ENCODE peak calls at places on chromosomes 12 and 14, in ten cellular contexts. O is MM.1S, U is upper lobe of right lung, W is K562, N is A549, E is heart right ventricle, S is stomach, T is esophagus muscularis mucosa, D is HCT116, M is left ventricle myocardium inferior. F is an unnamed sample.

GRCh38 chr12:65343801-65344200 is 65.3 kb downstream of the MSRB3 start:
- DNase-seq in N (no peak), D (no peak), M (no peak), S (no peak), U (no peak), W (no peak), E (no peak), T (no peak), O (no peak), F (no peak)

GRCh38 chr14:31286456-31287293 is 79.1 kb upstream of the HECTD1 start:
- DNase-seq in D (peak), W (peak), U (no peak), S (no peak), O (no peak), N (peak), T (no peak), M (no peak), E (no peak), F (no peak)

GRCh38 chr12:30939234-30939633 is 12.7 kb downstream of the TSPAN11 start:
- DNase-seq in S (no peak), M (no peak), W (no peak), O (peak), N (no peak), E (no peak), D (no peak), U (no peak), T (no peak), F (no peak)

GRCh38 chr12:120037851-120038250 is 48.8 kb downstream of the BICDL1 start:
- DNase-seq in O (no peak), S (no peak), T (no peak), W (no peak), N (no peak), M (no peak), D (no peak), E (no peak), U (no peak), F (no peak)

GRCh38 chr12:124543591-124544310 is 23.7 kb downstream of the NCOR2 start:
- DNase-seq in S (no peak), M (no peak), N (no peak), T (no peak), U (no peak), D (no peak), W (no peak), E (no peak), O (no peak), F (no peak)

GRCh38 chr12:29103539-29103974 is 45.5 kb upstream of the FAR2 start:
- DNase-seq in M (no peak), T (no peak), U (no peak), N (no peak), D (no peak), W (no peak), E (no peak), O (peak), S (no peak), F (no peak)

GRCh38 chr14:64756712-64757111 is 52.5 kb downstream of the PLEKHG3 start:
- DNase-seq in O (no peak), M (no peak), D (no peak), N (no peak), S (no peak), W (no peak), U (no peak), T (no peak), E (no peak), F (no peak)

GRCh38 chr12:32102234-32102633 is 4.4 kb upstream of the BICD1 start:
- DNase-seq in W (no peak), U (no peak), T (no peak), O (no peak), E (no peak), N (no peak), S (no peak), D (no peak), M (no peak), F (no peak)

GRCh38 chr14:57987051-57987450 is 121.2 kb upstream of the SLC35F4 start:
- DNase-seq in E (no peak), T (peak), S (no peak), U (no peak), D (no peak), M (no peak), N (no peak), W (no peak), O (no peak), F (no peak)

GRCh38 chr14:32900602-32901001 is 38.1 kb upstream of the NPAS3 start:
- DNase-seq in T (no peak), O (no peak), U (no peak), M (no peak), D (no peak), W (no peak), S (no peak), E (no peak), N (no peak), F (no peak)

GRCh38 chr12:95318071-95318545 is 100.5 kb downstream of the VEZT start:
- DNase-seq in O (no peak), E (no peak), U (no peak), S (no peak), T (no peak), M (no peak), W (no peak), N (peak), D (no peak), F (peak)

GRCh38 chr12:117134059-117134458 is 34.8 kb upstream of the TESC start:
- DNase-seq in E (no peak), D (no peak), O (peak), S (no peak), N (no peak), W (no peak), U (no peak), T (no peak), M (no peak), F (no peak)

GRCh38 chr12:42741771-42742510 is 152.4 kb upstream of the PRICKLE1 start:
- DNase-seq in D (no peak), O (no peak), E (no peak), S (no peak), T (no peak), N (no peak), U (no peak), M (no peak), W (no peak), F (no peak)

GRCh38 chr12:26400627-26401026 is 205.3 kb downstream of the SSPN start:
- DNase-seq in T (no peak), O (no peak), D (no peak), E (no peak), N (no peak), M (no peak), S (no peak), U (no peak), W (no peak), F (no peak)

GRCh38 chr12:9039397-9039977 is 50.1 kb downstream of the KLRG1 start:
- DNase-seq in M (no peak), W (peak), T (no peak), N (peak), D (peak), E (no peak), O (peak), U (no peak), S (no peak), F (no peak)

GRCh38 chr14:75697918-75698317 is 36.9 kb downstream of the TTLL5 start:
- DNase-seq in M (no peak), D (no peak), E (no peak), U (no peak), N (no peak), T (no peak), W (no peak), O (no peak), S (no peak), F (no peak)

GRCh38 chr12:99960312-99960711 is 24.4 kb downstream of the ANKS1B start:
- DNase-seq in T (no peak), W (no peak), E (no peak), D (no peak), S (no peak), N (no peak), O (no peak), M (no peak), U (no peak), F (no peak)

GRCh38 chr12:30416631-30417030 is 279.0 kb downstream of the IPO8 start:
- DNase-seq in M (no peak), D (no peak), S (no peak), E (no peak), W (no peak), N (no peak), O (no peak), T (no peak), U (no peak), F (peak)

GRCh38 chr12:117294206-117294605 is 67.2 kb downstream of the NOS1 start:
- DNase-seq in E (no peak), S (no peak), W (peak), D (no peak), N (no peak), T (no peak), U (no peak), M (no peak), O (no peak), F (no peak)

GRCh38 chr12:112464605-112465004 is 45.9 kb downstream of the PTPN11 start:
- DNase-seq in O (no peak), E (no peak), D (no peak), N (no peak), S (no peak), T (no peak), W (no peak), U (no peak), M (no peak), F (no peak)

GRCh38 chr12:18751866-18752265 is 13.9 kb downstream of the CAPZA3 start:
- DNase-seq in E (no peak), O (no peak), T (no peak), S (no peak), D (no peak), M (no peak), W (no peak), U (no peak), N (no peak), F (no peak)

DNA sequence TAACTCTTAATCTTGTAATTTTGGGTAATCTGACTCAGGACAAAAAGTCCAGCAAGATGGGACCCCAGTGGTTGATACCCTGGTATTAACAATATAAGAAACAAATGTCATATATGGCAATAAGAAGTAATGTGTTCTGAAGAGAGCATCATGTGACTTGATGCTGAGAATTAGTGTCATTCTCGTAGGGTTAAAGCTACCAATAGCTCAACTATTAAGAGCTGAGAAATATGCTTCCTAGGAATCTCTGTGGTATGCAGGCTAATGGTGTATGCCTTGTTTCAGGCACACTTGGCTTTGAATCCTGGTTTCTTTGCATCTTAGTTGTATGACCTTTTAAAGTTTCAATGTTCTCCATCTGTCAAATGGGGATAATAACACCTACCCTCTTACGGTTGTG is 9.1 kb downstream of the MYRFL start:
- DNase-seq in U (no peak), E (no peak), O (no peak), W (no peak), S (no peak), N (no peak), M (no peak), T (no peak), D (no peak), F (no peak)
- H3K27ac ChIP-seq in U (no peak), E (no peak), O (no peak), W (no peak), S (no peak), N (no peak), M (no peak), T (no peak), D (no peak), F (no peak)

GRCh38 chr14:95073947-95074346 is 83.4 kb downstream of the DICER1 start:
- DNase-seq in E (no peak), W (no peak), S (no peak), T (no peak), N (no peak), U (no peak), D (no peak), O (no peak), M (no peak), F (no peak)
- H3K27ac ChIP-seq in E (no peak), W (no peak), S (no peak), T (no peak), N (no peak), U (no peak), D (no peak), O (no peak), M (no peak), F (no peak)

GRCh38 chr12:57106021-57106708 is 5.0 kb downstream of the STAT6 start:
- DNase-seq in T (no peak), E (no peak), N (no peak), M (no peak), U (no peak), S (peak), W (no peak), O (no peak), D (no peak), F (no peak)
- H3K27ac ChIP-seq in T (no peak), E (no peak), N (no peak), M (no peak), U (no peak), S (no peak), W (no peak), O (no peak), D (no peak), F (no peak)

DNA sequence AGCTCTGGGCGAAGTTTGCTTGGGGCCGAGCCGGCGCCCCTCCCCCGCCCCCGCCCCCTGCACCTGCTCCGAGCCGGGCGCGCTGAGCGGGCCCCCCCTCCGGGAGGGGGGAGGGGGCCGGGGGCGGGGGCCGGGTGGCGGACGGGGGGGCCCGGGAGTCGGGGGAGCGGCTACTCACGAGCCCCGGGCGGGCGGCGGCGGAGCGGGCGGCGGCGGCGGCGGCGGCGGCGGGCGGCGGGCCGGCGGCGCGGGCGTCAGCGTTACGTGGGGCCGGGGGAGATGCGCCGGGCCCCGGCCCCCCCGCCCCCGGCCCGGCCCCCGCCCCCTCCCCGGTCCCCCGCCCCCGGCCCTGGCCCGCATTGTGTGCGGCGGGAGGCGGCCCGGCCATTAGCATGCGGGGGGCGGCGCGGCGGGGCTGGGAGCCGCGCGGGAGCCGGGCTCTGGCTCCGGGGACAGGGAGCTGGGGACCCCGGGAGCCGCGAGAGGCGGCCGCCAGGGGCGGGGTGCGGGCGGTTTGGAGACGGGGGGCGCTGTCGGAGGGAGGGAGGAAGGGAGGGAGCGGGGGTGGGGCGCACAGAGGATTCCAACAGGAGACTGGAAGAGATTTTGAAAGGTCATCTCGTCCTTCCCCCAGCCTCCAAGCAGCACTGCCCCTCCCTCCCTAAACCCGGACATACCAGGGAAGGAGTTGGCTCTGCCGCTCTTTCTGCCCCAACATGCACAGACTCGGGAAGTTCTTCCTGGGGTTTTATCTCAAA is at the start of gene ZNF219:
- DNase-seq in O (no peak), T (no peak), N (peak), D (no peak), M (peak), U (peak), S (peak), E (peak), W (peak), F (no peak)
- H3K27ac ChIP-seq in O (no peak), T (peak), N (peak), D (no peak), M (peak), U (peak), S (peak), E (peak), W (peak), F (peak)

DNA sequence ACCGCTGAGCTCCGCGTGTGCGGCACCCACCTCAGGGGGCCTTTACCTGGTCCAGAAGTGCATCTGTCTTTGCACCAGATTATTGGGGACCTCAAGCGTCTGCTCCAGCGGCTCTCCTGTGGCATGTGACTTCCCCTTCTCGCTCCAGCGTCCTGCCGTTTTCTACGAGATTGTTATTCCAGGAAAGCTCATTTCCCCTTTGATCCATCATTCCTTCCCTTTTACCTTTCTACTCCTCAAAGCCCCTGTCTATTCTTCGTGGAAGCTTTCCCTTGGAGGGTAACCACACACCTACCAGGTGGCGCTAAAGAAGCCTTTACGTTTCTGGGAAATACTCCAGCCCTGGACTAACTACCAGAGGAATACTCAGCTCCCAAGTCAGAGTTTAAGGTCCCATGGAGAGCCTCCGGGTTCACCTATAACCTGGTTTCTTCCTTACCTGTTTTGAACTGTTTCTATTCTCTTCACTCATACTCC is 1.5 kb downstream of the FKBP4 start:
- DNase-seq in T (no peak), D (no peak), W (peak), M (no peak), S (no peak), O (no peak), E (no peak), U (no peak), N (peak), F (no peak)
- H3K27ac ChIP-seq in T (peak), D (peak), W (peak), M (peak), S (peak), O (no peak), E (peak), U (peak), N (peak), F (peak)

GRCh38 chr12:27550653-27550975 is 26.6 kb downstream of the PPFIBP1 start:
- DNase-seq in S (no peak), E (no peak), M (no peak), O (no peak), D (no peak), W (no peak), T (no peak), N (no peak), U (no peak), F (no peak)
- H3K27ac ChIP-seq in S (peak), E (peak), M (peak), O (no peak), D (peak), W (no peak), T (no peak), N (peak), U (peak), F (peak)

GRCh38 chr12:91722072-91722471 is 423.6 kb downstream of the BTG1 start:
- DNase-seq in S (no peak), E (no peak), N (no peak), M (no peak), W (no peak), U (no peak), O (no peak), D (no peak), T (no peak), F (peak)

GRCh38 chr12:91717804-91718203 is 427.8 kb downstream of the BTG1 start:
- DNase-seq in U (no peak), D (no peak), O (no peak), M (no peak), E (no peak), W (no peak), S (no peak), N (no peak), T (no peak), F (no peak)

DNA sequence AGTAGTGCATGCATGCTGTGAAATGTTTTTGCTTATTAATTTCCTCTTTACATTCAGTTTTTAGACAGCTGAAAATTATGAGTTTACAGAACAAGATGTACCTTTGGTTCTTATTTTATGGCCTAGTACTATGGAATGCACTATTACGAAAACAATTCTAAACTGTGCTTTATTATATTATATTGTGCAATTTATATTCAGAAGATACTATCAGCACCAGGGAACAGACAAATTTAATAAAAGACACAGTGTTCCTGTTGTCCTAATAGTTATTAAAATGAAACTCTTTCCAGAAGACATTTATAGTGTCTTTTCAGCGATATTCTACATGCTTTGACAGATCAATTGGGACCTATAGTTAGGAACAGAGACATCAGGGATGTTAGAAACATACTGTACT is 427.3 kb downstream of the BTG1 start:
- DNase-seq in W (no peak), M (no peak), U (no peak), D (no peak), T (no peak), E (no peak), O (no peak), N (no peak), S (no peak), F (no peak)
- H3K27ac ChIP-seq in W (no peak), M (no peak), U (no peak), D (no peak), T (no peak), E (no peak), O (no peak), N (no peak), S (no peak), F (no peak)

DNA sequence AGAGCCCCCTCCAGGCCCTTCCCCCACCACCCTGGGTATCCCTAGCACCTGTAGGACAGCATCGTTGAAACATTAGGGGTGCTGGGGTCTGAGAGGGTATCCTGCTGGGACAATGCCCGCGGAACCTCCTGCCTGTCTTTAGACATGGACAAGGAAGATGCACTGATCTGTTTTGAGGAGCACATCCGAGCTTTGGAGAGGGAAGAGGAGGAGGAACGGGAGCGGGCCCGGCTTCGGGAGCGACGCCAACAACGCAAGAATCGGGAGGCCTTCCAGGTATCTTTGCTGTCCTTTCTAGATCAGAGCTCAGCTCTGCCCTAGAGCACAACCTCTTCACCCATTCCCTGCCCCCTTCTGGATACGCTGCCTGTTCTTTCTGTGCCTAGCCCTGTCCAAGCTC is 13.2 kb downstream of the PRPF40B start:
- DNase-seq in D (no peak), N (no peak), S (no peak), U (no peak), T (no peak), W (no peak), O (no peak), M (no peak), E (no peak), F (no peak)
- H3K27ac ChIP-seq in D (no peak), N (no peak), S (peak), U (no peak), T (peak), W (no peak), O (no peak), M (peak), E (no peak), F (no peak)

DNA sequence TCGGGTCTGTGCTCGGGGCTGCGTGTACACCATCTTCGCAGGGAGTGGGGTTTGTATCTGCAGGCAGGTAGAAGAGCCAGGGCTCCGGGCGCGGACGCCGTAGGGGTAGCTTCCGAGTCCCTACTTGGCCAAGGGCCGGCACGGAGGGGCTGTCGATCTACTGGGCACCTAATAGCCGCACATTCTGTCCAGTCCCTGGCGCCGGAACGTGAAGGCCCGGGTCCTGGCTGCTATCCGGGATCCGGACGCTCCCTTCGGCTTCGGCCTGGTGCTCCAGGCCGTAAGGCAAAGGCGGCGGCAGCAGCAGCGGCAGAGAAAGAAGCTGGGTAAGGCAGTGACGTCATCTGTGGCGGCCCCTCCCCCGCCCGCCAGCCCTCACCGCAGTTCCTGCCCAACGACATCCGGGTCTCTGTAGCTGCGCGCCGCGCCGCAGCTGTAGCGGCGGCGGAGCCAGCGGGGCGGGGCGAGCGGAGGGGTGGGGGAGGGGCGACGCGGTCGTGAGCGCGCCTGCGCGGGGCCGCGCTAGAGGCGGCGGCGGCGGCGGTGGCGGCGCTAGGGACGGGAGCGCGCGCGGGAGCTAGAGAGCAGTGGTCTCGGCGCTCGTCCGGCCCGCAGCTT is at the start of gene PPM1A:
- DNase-seq in O (peak), U (peak), D (peak), S (peak), T (peak), M (peak), N (peak), W (peak), E (peak), F (peak)
- H3K27ac ChIP-seq in O (peak), U (peak), D (peak), S (peak), T (peak), M (peak), N (peak), W (peak), E (peak), F (peak)

F was measured in epithelial cell of prostate.